ENCODE peak calls at places on chromosome 3, in five cellular contexts. A, B, Z, C and Q are unnamed samples.

GRCh38 chr3:22016197-22016596 is 265.2 kb upstream of the ZNF385D start:
- DNase-seq in A (no peak), B (no peak), Z (no peak), C (no peak), Q (no peak)

GRCh38 chr3:133478624-133479023 is 78.8 kb downstream of the BFSP2 start:
- DNase-seq in A (no peak), B (no peak), Z (no peak), C (no peak), Q (peak)

GRCh38 chr3:118618247-118619040 is 416.2 kb downstream of the IGSF11 start:
- DNase-seq in A (no peak), B (no peak), Z (no peak), C (no peak), Q (peak)

GRCh38 chr3:197028711-197029510 is 706 bp downstream of the MELTF start:
- DNase-seq in A (no peak), B (no peak), Z (no peak), C (no peak), Q (no peak)

GRCh38 chr3:48635222-48636021 is at the start of gene SLC26A6:
- DNase-seq in A (peak), B (peak), Z (peak), C (peak), Q (peak)

GRCh38 chr3:55518451-55518850 is 31.3 kb upstream of the WNT5A start:
- DNase-seq in A (no peak), B (no peak), Z (no peak), C (no peak), Q (no peak)

GRCh38 chr3:139120336-139120971 is 75.8 kb upstream of the PRR23C start:
- DNase-seq in A (no peak), B (peak), Z (no peak), C (no peak), Q (no peak)

GRCh38 chr3:132378-132777 is 64.2 kb upstream of the CHL1 start:
- DNase-seq in A (no peak), B (no peak), Z (no peak), C (no peak), Q (no peak)

GRCh38 chr3:133747373-133747772 is 1.2 kb downstream of the TF start:
- DNase-seq in A (no peak), B (no peak), Z (no peak), C (no peak), Q (no peak)

GRCh38 chr3:186592682-186593081 is 20.2 kb upstream of the AHSG start:
- DNase-seq in A (no peak), B (no peak), Z (no peak), C (no peak), Q (no peak)

GRCh38 chr3:16286161-16286560 is 21.1 kb downstream of the OXNAD1 start:
- DNase-seq in A (peak), B (no peak), Z (no peak), C (no peak), Q (peak)

GRCh38 chr3:127772776-127773751 is 49.3 kb downstream of the MGLL start:
- DNase-seq in A (no peak), B (no peak), Z (no peak), C (no peak), Q (no peak)

GRCh38 chr3:134338516-134339261 is 35.6 kb downstream of the AMOTL2 start:
- DNase-seq in A (no peak), B (no peak), Z (peak), C (no peak), Q (no peak)

GRCh38 chr3:120177907-120178306 is 83.7 kb upstream of the GSK3B start:
- DNase-seq in A (no peak), B (peak), Z (no peak), C (no peak), Q (no peak)

GRCh38 chr3:79954756-79955155 is 187.0 kb upstream of the ROBO1 start:
- DNase-seq in A (no peak), B (no peak), Z (no peak), C (no peak), Q (no peak)

GRCh38 chr3:108493862-108494261 is 16.5 kb downstream of the MYH15 start:
- DNase-seq in A (peak), B (peak), Z (no peak), C (no peak), Q (no peak)

GRCh38 chr3:72145506-72146380 is 360.8 kb upstream of the PROK2 start:
- DNase-seq in A (no peak), B (no peak), Z (peak), C (no peak), Q (no peak)

GRCh38 chr3:114565201-114565600 is 271.4 kb downstream of the TIGIT start:
- DNase-seq in A (no peak), B (no peak), Z (peak), C (no peak), Q (no peak)

GRCh38 chr3:154970796-154971195 is 109.3 kb upstream of the MME start:
- DNase-seq in A (no peak), B (peak), Z (no peak), C (no peak), Q (no peak)

GRCh38 chr3:29283297-29283681 is 2.4 kb downstream of the RBMS3 start:
- DNase-seq in A (no peak), B (no peak), Z (no peak), C (no peak), Q (no peak)

GRCh38 chr3:156725706-156726105 is 51.3 kb downstream of the TIPARP start:
- DNase-seq in A (no peak), B (no peak), Z (no peak), C (no peak), Q (no peak)

GRCh38 chr3:125144653-125145314 is 67.8 kb downstream of the SLC12A8 start:
- DNase-seq in A (no peak), B (no peak), Z (no peak), C (no peak), Q (no peak)

GRCh38 chr3:102158080-102158756 is 276.6 kb upstream of the ZPLD1 start:
- DNase-seq in A (no peak), B (no peak), Z (no peak), C (no peak), Q (no peak)

GRCh38 chr3:158108596-158108995 is 1.3 kb upstream of the RSRC1 start:
- DNase-seq in A (no peak), B (no peak), Z (no peak), C (no peak), Q (no peak)

GRCh38 chr3:55313701-55314100 is 173.4 kb downstream of the WNT5A start:
- DNase-seq in A (no peak), B (no peak), Z (no peak), C (no peak), Q (no peak)

GRCh38 chr3:79761441-79761840 is 6.4 kb downstream of the ROBO1 start:
- DNase-seq in A (no peak), B (no peak), Z (no peak), C (no peak), Q (no peak)

GRCh38 chr3:33779751-33780150 is 18.7 kb upstream of the PDCD6IP start:
- DNase-seq in A (no peak), B (no peak), Z (no peak), C (no peak), Q (no peak)

GRCh38 chr3:58581328-58582091 is 4.3 kb upstream of the FAM107A start:
- DNase-seq in A (no peak), B (no peak), Z (no peak), C (no peak), Q (peak)

GRCh38 chr3:66195347-66195783 is 25.4 kb upstream of the SLC25A26 start:
- DNase-seq in A (no peak), B (no peak), Z (no peak), C (peak), Q (no peak)

GRCh38 chr3:59374812-59375211 is 325.0 kb upstream of the CFAP20DC start:
- DNase-seq in A (no peak), B (no peak), Z (no peak), C (no peak), Q (peak)

GRCh38 chr3:188061133-188061532 is 92.8 kb upstream of the LPP start:
- DNase-seq in A (peak), B (peak), Z (peak), C (no peak), Q (peak)

GRCh38 chr3:52781741-52782140 is 4.3 kb downstream of the ITIH1 start:
- DNase-seq in A (no peak), B (peak), Z (no peak), C (peak), Q (no peak)

GRCh38 chr3:190330936-190331734 is 8.9 kb upstream of the CLDN1 start:
- DNase-seq in A (no peak), B (no peak), Z (no peak), C (no peak), Q (no peak)

DNA sequence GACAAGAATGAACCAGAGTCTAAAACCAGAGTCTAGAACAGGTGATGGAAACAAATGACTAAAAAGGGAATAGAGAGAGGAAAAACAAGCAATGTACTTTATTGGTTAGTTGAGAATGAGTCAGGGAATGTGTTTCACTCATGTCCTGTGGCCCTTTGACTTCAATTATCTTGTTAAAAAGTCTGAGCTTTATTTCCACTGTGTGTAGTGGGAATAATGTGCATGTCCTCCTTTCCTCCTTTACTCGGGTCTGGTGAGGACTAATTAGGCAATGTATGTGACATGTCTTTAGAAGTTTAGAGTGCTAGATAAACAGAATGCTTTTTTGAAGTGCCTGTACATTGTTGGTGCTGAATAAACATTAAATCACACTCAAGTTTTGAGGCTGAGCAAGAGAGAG is 21.3 kb downstream of the LSAMP start:
- DNase-seq in A (no peak), B (no peak), Z (no peak), C (no peak), Q (no peak)
- H3K4me3 ChIP-seq in A (no peak), B (no peak), Z (no peak), C (no peak), Q (no peak)

DNA sequence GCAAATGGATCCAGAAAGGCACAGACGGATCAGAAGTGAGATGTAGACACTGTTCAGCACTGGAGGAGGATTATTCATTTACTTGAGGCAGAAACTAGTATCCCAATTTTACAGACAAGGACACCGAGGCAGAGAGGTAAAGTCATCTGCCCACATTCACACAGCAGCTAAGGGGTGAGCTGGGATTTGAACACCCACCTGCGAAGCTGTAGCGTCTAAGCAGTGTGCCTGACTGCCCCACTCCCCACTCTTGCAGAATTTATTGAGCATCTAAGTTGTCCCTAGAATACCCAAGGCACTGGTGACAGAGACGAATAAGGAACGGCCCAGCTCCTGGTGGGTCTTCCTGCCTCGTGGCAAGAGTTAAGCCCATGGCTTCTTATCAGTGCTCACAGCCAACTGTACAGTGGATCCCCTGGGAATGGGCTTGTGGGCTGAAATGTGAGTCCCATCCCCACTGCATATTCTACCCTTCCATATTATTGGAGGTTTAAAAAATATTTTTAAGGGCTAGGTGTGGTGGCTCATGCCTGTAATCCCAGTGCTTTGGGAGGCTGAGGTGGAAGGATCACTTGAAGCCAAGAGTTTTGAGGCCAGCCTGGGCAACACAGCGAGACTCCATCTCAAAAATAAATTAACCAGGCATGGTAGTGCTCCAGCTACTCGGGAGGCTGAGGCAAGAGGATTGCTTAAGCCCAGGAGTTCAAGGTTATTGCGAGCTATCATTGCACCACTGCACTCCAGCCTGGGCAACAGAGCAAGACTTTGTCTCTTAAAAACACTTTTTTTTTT is 77.6 kb downstream of the IQSEC1 start:
- DNase-seq in A (no peak), B (peak), Z (no peak), C (peak), Q (no peak)
- H3K4me3 ChIP-seq in A (no peak), B (no peak), Z (no peak), C (no peak), Q (peak)

GRCh38 chr3:184568918-184569829 is 7.6 kb downstream of the EPHB3 start:
- DNase-seq in A (no peak), B (peak), Z (peak), C (peak), Q (no peak)
- H3K4me3 ChIP-seq in A (no peak), B (peak), Z (peak), C (peak), Q (no peak)

DNA sequence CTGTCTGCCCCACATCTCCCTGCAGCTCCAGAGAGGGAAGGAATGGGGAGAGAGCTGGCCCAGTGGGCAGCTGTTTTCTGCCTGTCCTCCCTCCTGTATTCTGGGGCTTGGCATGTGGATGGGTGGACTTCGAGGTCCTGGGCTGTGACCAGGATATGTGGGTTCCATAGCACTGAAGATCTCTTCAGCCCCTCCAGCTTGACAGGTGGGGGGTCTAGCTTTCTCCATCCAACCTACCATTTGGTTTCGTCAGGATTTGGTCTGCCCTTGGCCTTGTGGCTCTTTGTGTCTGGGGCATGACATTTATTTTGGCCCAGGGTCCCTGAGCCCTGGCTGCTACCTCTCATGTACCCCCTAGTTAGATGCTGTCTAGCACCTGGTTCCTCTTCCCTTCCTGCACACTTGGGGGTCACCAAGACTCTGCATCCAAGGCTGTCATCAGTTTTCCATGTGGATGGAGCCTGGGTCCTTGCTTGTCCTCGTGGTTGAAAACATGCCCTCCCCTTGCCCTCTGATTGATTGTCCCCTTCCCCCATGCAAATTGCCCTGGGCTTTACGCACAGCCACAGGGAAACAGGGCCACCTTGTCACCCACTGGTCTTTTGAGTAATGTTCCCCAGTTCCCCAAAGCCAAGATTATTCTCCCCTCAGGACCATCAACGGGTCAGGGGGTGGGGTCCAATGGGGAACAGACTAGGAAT is 3.2 kb downstream of the EPHB3 start:
- DNase-seq in A (no peak), B (no peak), Z (no peak), C (no peak), Q (no peak)
- H3K4me3 ChIP-seq in A (no peak), B (no peak), Z (no peak), C (peak), Q (no peak)

GRCh38 chr3:168977696-168978374 is 685.7 kb downstream of the MECOM start:
- DNase-seq in A (no peak), B (no peak), Z (no peak), C (no peak), Q (no peak)
- H3K4me3 ChIP-seq in A (no peak), B (no peak), Z (no peak), C (no peak), Q (no peak)

DNA sequence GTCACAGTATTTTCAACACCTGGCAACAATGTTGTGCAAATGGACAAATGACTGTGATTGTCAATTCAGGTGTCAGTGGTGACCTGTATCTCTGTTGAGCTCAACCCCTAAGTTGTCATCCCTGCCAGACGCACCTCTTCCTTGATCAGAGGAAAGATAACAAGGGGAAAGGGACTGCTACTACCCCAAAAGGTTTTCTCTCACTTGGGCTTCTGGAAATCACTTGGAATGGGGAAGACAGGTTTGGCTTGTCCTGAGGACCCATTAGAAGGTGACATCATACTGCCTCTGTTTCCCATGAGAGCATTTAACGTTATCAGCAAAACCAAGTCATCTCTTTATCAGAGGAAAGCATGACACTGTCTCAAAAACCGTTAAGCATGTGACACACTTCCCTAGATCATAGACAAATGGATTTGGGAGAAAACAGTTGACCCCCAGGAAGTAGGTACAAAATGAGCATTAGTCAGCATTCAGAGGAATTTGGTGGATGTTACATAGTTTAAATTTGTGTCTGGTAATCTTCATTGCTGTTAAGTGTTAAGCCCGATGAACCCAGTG is 769.5 kb downstream of the GRM7 start:
- DNase-seq in A (no peak), B (no peak), Z (no peak), C (no peak), Q (no peak)
- H3K4me3 ChIP-seq in A (no peak), B (no peak), Z (no peak), C (no peak), Q (no peak)